ENCODE peak calls at places on chromosomes 16 and 17, in five cellular contexts. One of them, this sample, is unnamed.

GRCh38 chr17:6328279-6328678 is 106.6 kb downstream of the AIPL1 start:
- DNase-seq in fibroblast of mammary gland: no peak
- DNase-seq in hypothalamus: no peak
- DNase-seq in NCI-H345: no peak
- DNase-seq in activated CD8-positive, alpha-beta memory T cell treated with anti-CD3 and anti-CD28 coated beads for 4 hours: no peak
- DNase-seq in this sample: no peak

GRCh38 chr17:61325382-61326073 is 74.1 kb upstream of the TBX2 start:
- DNase-seq in fibroblast of mammary gland: peak
- DNase-seq in hypothalamus: no peak
- DNase-seq in NCI-H345: no peak
- DNase-seq in activated CD8-positive, alpha-beta memory T cell treated with anti-CD3 and anti-CD28 coated beads for 4 hours: no peak
- DNase-seq in this sample: no peak

GRCh38 chr17:80025796-80026195 is 9.9 kb downstream of the TBC1D16 start:
- DNase-seq in fibroblast of mammary gland: no peak
- DNase-seq in hypothalamus: no peak
- DNase-seq in NCI-H345: peak
- DNase-seq in activated CD8-positive, alpha-beta memory T cell treated with anti-CD3 and anti-CD28 coated beads for 4 hours: no peak
- DNase-seq in this sample: no peak

GRCh38 chr16:89349947-89350633 is 132.6 kb downstream of the ZNF778 start:
- DNase-seq in fibroblast of mammary gland: no peak
- DNase-seq in hypothalamus: no peak
- DNase-seq in NCI-H345: no peak
- DNase-seq in activated CD8-positive, alpha-beta memory T cell treated with anti-CD3 and anti-CD28 coated beads for 4 hours: no peak
- DNase-seq in this sample: no peak

GRCh38 chr16:66204761-66205160 is 161.7 kb upstream of the CDH5 start:
- DNase-seq in fibroblast of mammary gland: peak
- DNase-seq in hypothalamus: no peak
- DNase-seq in NCI-H345: no peak
- DNase-seq in activated CD8-positive, alpha-beta memory T cell treated with anti-CD3 and anti-CD28 coated beads for 4 hours: no peak
- DNase-seq in this sample: no peak

GRCh38 chr17:77821114-77821513 is 137.4 kb upstream of the TNRC6C start:
- DNase-seq in fibroblast of mammary gland: no peak
- DNase-seq in hypothalamus: no peak
- DNase-seq in NCI-H345: peak
- DNase-seq in activated CD8-positive, alpha-beta memory T cell treated with anti-CD3 and anti-CD28 coated beads for 4 hours: no peak
- DNase-seq in this sample: no peak

GRCh38 chr17:50426814-50427787 is 1.1 kb downstream of the ACSF2 start:
- DNase-seq in fibroblast of mammary gland: peak
- DNase-seq in hypothalamus: no peak
- DNase-seq in NCI-H345: no peak
- DNase-seq in activated CD8-positive, alpha-beta memory T cell treated with anti-CD3 and anti-CD28 coated beads for 4 hours: no peak
- DNase-seq in this sample: no peak

GRCh38 chr16:56331915-56332314 is 93.4 kb downstream of the AMFR start:
- DNase-seq in fibroblast of mammary gland: no peak
- DNase-seq in hypothalamus: no peak
- DNase-seq in NCI-H345: no peak
- DNase-seq in activated CD8-positive, alpha-beta memory T cell treated with anti-CD3 and anti-CD28 coated beads for 4 hours: no peak
- DNase-seq in this sample: no peak

GRCh38 chr17:39235555-39236221 is 9.9 kb upstream of the STAC2 start:
- DNase-seq in fibroblast of mammary gland: peak
- DNase-seq in hypothalamus: no peak
- DNase-seq in NCI-H345: peak
- DNase-seq in activated CD8-positive, alpha-beta memory T cell treated with anti-CD3 and anti-CD28 coated beads for 4 hours: no peak
- DNase-seq in this sample: peak

GRCh38 chr16:19105891-19106624 is 7.7 kb upstream of the ITPRIPL2 start:
- DNase-seq in fibroblast of mammary gland: no peak
- DNase-seq in hypothalamus: no peak
- DNase-seq in NCI-H345: no peak
- DNase-seq in activated CD8-positive, alpha-beta memory T cell treated with anti-CD3 and anti-CD28 coated beads for 4 hours: no peak
- DNase-seq in this sample: no peak

GRCh38 chr16:14501331-14502255 is 128.5 kb downstream of the PARN start:
- DNase-seq in fibroblast of mammary gland: peak
- DNase-seq in hypothalamus: peak
- DNase-seq in NCI-H345: peak
- DNase-seq in activated CD8-positive, alpha-beta memory T cell treated with anti-CD3 and anti-CD28 coated beads for 4 hours: no peak
- DNase-seq in this sample: no peak

GRCh38 chr17:39114744-39115534 is 36.5 kb downstream of the PLXDC1 start:
- DNase-seq in fibroblast of mammary gland: peak
- DNase-seq in hypothalamus: no peak
- DNase-seq in NCI-H345: no peak
- DNase-seq in activated CD8-positive, alpha-beta memory T cell treated with anti-CD3 and anti-CD28 coated beads for 4 hours: no peak
- DNase-seq in this sample: no peak